ENCODE peak calls at places on chromosomes 3 and 15, in five cellular contexts. J, C, T, L and B are unnamed samples.

GRCh38 chr3:69320867-69321266 is 65.0 kb downstream of the FRMD4B start:
- DNase-seq in L (no peak), J (peak), C (peak), T (no peak), B (no peak)

GRCh38 chr15:69756440-69756839 is 303.8 kb downstream of the RPLP1 start:
- DNase-seq in T (no peak), J (no peak), L (no peak), C (no peak), B (no peak)

GRCh38 chr3:126551066-126551838 is 7.5 kb downstream of the C3orf22 start:
- DNase-seq in T (no peak), L (peak), C (no peak), J (peak), B (no peak)

GRCh38 chr15:61415617-61416120 is 186.6 kb upstream of the RORA start:
- DNase-seq in L (no peak), T (no peak), C (no peak), J (no peak), B (no peak)

GRCh38 chr15:35505816-35506215 is 40.1 kb downstream of the DPH6 start:
- DNase-seq in T (no peak), J (no peak), L (no peak), C (no peak), B (no peak)

GRCh38 chr15:62946940-62947339 is 95.6 kb upstream of the TPM1 start:
- DNase-seq in T (no peak), J (no peak), C (no peak), L (no peak), B (no peak)

GRCh38 chr3:4264040-4264439 is 39.1 kb upstream of the SETMAR start:
- DNase-seq in J (no peak), T (no peak), C (no peak), L (no peak), B (no peak)

GRCh38 chr3:129794319-129795201 is 99.0 kb downstream of the TMCC1 start:
- DNase-seq in J (peak), C (peak), T (no peak), L (peak), B (no peak)

GRCh38 chr15:63015618-63016017 is 26.9 kb upstream of the TPM1 start:
- DNase-seq in C (peak), L (no peak), T (peak), J (no peak), B (no peak)

GRCh38 chr3:58333206-58334012 is 717 bp downstream of the PXK start:
- DNase-seq in C (peak), L (peak), T (peak), J (peak), B (peak)
- TF ChIP-seq CTCF in C (no peak), L (no peak), T (no peak), J (no peak), B (peak)

GRCh38 chr15:45429974-45430792 is 51.8 kb upstream of the GATM start:
- DNase-seq in C (peak), J (peak), L (peak), T (peak), B (no peak)
- H3K4me3 ChIP-seq in C (peak), J (peak), L (peak), T (peak), B (no peak)

GRCh38 chr15:43522247-43522646 is 4.8 kb downstream of the MAP1A start:
- DNase-seq in J (no peak), T (no peak), C (no peak), L (no peak), B (no peak)

GRCh38 chr15:43523646-43524045 is 6.2 kb downstream of the MAP1A start:
- DNase-seq in J (no peak), C (no peak), T (no peak), L (no peak), B (no peak)

GRCh38 chr15:43526261-43526930 is 9.0 kb downstream of the MAP1A start:
- DNase-seq in J (no peak), T (no peak), C (no peak), L (no peak), B (no peak)

GRCh38 chr15:43525131-43525530 is 7.7 kb downstream of the MAP1A start:
- DNase-seq in C (no peak), L (no peak), J (no peak), T (no peak), B (no peak)

DNA sequence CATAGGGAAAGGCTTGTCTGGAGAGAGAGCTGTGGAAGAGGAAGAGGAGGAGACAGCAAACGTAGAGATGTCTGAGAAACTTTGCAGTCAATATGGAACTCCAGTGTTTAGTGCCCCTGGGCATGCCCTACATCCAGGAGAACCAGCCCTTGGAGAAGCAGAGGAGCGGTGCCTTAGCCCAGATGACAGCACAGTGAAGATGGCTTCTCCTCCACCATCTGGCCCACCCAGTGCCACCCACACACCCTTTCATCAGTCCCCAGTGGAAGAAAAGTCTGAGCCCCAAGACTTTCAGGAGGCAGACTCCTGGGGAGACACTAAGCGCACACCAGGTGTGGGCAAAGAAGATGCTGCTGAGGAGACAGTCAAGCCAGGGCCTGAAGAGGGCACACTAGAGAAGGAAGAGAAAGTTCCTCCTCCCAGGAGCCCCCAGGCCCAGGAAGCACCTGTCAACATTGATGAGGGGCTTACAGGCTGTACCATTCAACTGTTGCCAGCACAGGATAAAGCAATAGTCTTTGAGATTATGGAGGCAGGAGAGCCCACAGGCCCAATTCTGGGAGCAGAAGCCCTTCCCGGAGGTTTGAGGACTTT is 6.9 kb downstream of the MAP1A start:
- DNase-seq in L (no peak), J (no peak), C (no peak), T (no peak), B (no peak)
- TF ChIP-seq CTCF in L (no peak), J (no peak), C (no peak), T (no peak), B (no peak)

DNA sequence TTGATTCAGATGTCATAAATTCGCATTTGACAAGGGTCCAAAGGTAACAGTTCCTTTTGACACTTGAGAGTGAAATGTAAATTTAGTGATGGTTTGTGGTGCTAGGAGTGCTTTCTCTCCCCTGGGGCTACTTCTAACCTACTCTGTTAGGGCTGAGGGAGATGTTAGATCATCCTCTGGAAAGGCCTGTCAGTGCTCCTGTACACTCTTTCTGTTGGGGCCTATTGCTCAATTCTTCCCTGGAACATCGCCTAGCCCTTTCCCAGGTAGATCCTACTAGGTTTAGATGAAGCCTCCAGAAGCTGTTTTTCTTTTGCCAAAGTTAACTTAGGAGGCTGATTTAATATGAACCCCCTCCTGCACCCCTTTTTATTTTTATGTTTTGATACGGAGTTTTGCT is 1.4 kb downstream of the PCCB start:
- DNase-seq in L (no peak), C (no peak), J (no peak), T (no peak), B (no peak)
- H3K4me3 ChIP-seq in L (peak), C (no peak), J (no peak), T (peak), B (peak)

GRCh38 chr15:52678468-52679231 is 538 bp downstream of the ATOSA start:
- DNase-seq in T (peak), L (peak), J (peak), C (peak), B (peak)

GRCh38 chr15:52680756-52681155 is 1.6 kb upstream of the ATOSA start:
- DNase-seq in J (no peak), T (no peak), L (no peak), C (no peak), B (no peak)

GRCh38 chr15:52678036-52678467 is 1.1 kb downstream of the ATOSA start:
- DNase-seq in T (peak), J (peak), L (peak), C (peak), B (no peak)

GRCh38 chr15:52680041-52680391 is 828 bp upstream of the ATOSA start:
- DNase-seq in T (peak), L (no peak), C (peak), J (no peak), B (no peak)

GRCh38 chr15:52679232-52680040 is at the start of gene ATOSA:
- DNase-seq in C (peak), J (peak), T (peak), L (peak), B (peak)
- TF ChIP-seq CTCF in C (peak), J (no peak), T (no peak), L (no peak), B (peak)

DNA sequence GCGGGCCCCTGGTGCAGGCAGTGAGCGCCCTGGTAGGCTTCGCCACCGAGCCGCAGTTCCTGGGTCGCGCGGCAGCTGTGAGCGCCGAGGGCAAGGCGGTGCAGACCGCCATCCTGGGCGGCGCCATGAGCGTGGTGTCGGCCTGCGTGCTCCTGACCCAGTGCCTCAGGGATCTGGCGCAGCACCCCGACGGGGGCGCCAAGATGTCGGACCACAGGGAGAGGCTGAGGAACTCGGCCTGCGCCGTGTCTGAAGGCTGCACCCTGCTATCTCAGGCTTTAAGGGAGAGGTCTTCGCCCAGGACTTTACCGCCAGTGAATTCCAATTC is 2.3 kb downstream of the TLNRD1 start:
- DNase-seq in C (no peak), T (no peak), J (no peak), L (no peak), B (no peak)
- H3K4me3 ChIP-seq in C (no peak), T (peak), J (peak), L (no peak), B (no peak)

DNA sequence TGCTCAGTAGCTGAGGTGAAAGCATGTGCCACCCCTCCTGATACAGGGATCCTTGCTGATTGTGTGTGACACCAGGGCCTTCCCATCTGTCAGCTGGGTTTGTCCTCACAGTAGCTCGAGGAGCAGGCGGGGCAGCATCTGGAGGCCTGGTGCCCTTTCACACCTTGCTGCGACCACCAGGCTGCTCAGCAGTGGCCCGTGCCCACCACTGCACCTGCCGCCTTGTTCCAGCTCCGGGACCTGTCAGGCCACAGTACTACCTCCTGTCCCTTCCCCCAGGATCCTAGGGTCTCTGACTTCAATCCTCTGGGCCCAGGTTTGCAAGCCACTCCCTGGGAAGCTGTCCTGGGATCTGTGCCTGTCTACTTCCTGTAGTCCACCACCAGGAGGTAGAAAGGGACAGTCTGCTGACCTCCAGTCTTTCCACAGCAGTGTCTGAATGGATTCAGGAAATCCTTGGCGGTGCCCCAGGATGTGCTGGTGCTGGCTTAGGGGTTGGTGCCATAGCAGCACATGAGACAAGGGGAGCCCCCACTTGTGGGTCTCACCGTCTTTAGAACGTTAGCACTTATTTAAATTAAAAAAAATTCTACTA is 27.5 kb downstream of the APBA2 start:
- DNase-seq in J (no peak), C (no peak), L (no peak), T (no peak), B (no peak)
- TF ChIP-seq CTCF in J (no peak), C (peak), L (no peak), T (no peak), B (peak)

DNA sequence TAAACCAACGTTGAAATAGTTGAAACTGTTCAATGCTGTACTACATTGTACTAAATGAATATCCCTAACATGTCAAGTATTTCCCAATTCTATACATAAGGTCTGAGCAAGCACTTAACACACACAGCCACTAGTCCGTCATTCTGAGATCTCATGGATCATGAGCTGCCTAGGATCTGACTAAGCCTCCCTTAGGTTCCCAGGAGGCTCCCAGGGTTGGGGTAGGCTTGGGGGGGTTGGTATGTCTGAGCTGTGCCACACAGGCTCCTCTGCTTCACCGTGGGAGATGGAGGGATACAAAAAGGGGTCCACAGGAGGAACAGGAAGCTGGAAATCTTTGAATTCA is 5.9 kb downstream of the RASGRP1 start:
- DNase-seq in J (no peak), L (no peak), C (peak), T (peak), B (no peak)
- H3K4me3 ChIP-seq in J (no peak), L (no peak), C (no peak), T (no peak), B (no peak)